ENCODE peak calls at places on chromosomes 3 and 15, in eight cellular contexts. U, C, G, M, P, Q, W and X are unnamed samples.

GRCh38 chr15:81023483-81024264 is 23.0 kb downstream of the TLNRD1 start:
- DNase-seq in U (peak), C (no peak), G (peak), M (no peak), P (peak), Q (no peak), W (peak), X (peak)

GRCh38 chr15:69881760-69882159 is 216.0 kb downstream of the TLE3 start:
- DNase-seq in U (no peak), C (no peak), G (no peak), M (no peak), P (no peak), Q (no peak), W (peak), X (no peak)

GRCh38 chr3:82875401-82875800 is 1114.0 kb upstream of the GBE1 start:
- DNase-seq in U (no peak), C (no peak), G (no peak), M (no peak), P (no peak), Q (no peak), W (no peak), X (no peak)

GRCh38 chr3:152287898-152288576 is 19.3 kb downstream of the MBNL1 start:
- DNase-seq in U (no peak), C (no peak), G (no peak), M (no peak), P (no peak), Q (no peak), W (no peak), X (no peak)

GRCh38 chr3:52831500-52832301 is 1.2 kb upstream of the ITIH4 start:
- DNase-seq in U (peak), C (no peak), G (peak), M (no peak), P (no peak), Q (no peak), W (no peak), X (peak)

GRCh38 chr3:72336821-72337479 is 511.3 kb downstream of the SHQ1 start:
- DNase-seq in U (peak), C (no peak), G (peak), M (no peak), P (peak), Q (no peak), W (no peak), X (peak)

GRCh38 chr15:99974246-99974645 is 241.0 kb upstream of the LYSMD4 start:
- DNase-seq in U (no peak), C (no peak), G (no peak), M (no peak), P (no peak), Q (no peak), W (no peak), X (no peak)

GRCh38 chr3:141202682-141203081 is 28.9 kb upstream of the PXYLP1 start:
- DNase-seq in U (no peak), C (no peak), G (no peak), M (no peak), P (no peak), Q (no peak), W (no peak), X (no peak)

GRCh38 chr3:66816110-66816761 is 181.9 kb upstream of the KBTBD8 start:
- DNase-seq in U (no peak), C (no peak), G (no peak), M (no peak), P (no peak), Q (no peak), W (peak), X (no peak)

GRCh38 chr3:7290062-7290825 is 429.3 kb downstream of the GRM7 start:
- DNase-seq in U (no peak), C (no peak), G (no peak), M (no peak), P (no peak), Q (no peak), W (no peak), X (no peak)

GRCh38 chr15:38129531-38130199 is 123.0 kb upstream of the SPRED1 start:
- DNase-seq in U (peak), C (no peak), G (peak), M (no peak), P (peak), Q (no peak), W (peak), X (peak)

GRCh38 chr3:56799251-56799882 is 2.4 kb downstream of the ARHGEF3 start:
- DNase-seq in U (no peak), C (no peak), G (no peak), M (no peak), P (peak), Q (no peak), W (peak), X (no peak)

GRCh38 chr3:72320096-72320910 is 527.9 kb downstream of the SHQ1 start:
- DNase-seq in U (no peak), C (no peak), G (no peak), M (no peak), P (no peak), Q (no peak), W (no peak), X (no peak)

GRCh38 chr15:98896002-98896721 is 111.4 kb downstream of the PGPEP1L start:
- DNase-seq in U (no peak), C (no peak), G (no peak), M (no peak), P (no peak), Q (no peak), W (no peak), X (no peak)

GRCh38 chr15:89128320-89129122 is 40.3 kb downstream of the ABHD2 start:
- DNase-seq in U (no peak), C (no peak), G (no peak), M (no peak), P (no peak), Q (no peak), W (no peak), X (no peak)

GRCh38 chr3:72549819-72550581 is 298.2 kb downstream of the SHQ1 start:
- DNase-seq in U (no peak), C (no peak), G (no peak), M (no peak), P (no peak), Q (no peak), W (peak), X (no peak)

GRCh38 chr3:71517206-71517855 is 66.2 kb downstream of the FOXP1 start:
- DNase-seq in U (no peak), C (no peak), G (no peak), M (no peak), P (no peak), Q (no peak), W (no peak), X (no peak)

GRCh38 chr3:7745711-7746110 is 755.9 kb upstream of the LMCD1 start:
- DNase-seq in U (no peak), C (no peak), G (no peak), M (no peak), P (no peak), Q (no peak), W (no peak), X (no peak)

GRCh38 chr3:54772046-54772445 is 155.8 kb downstream of the LRTM1 start:
- DNase-seq in U (no peak), C (no peak), G (no peak), M (no peak), P (no peak), Q (no peak), W (no peak), X (no peak)

GRCh38 chr15:99176757-99177156 is 71.9 kb downstream of the SYNM start:
- DNase-seq in U (no peak), C (no peak), G (no peak), M (no peak), P (no peak), Q (no peak), W (no peak), X (no peak)

GRCh38 chr3:126553284-126553811 is 5.4 kb downstream of the C3orf22 start:
- DNase-seq in U (peak), C (no peak), G (no peak), M (no peak), P (peak), Q (no peak), W (no peak), X (peak)

GRCh38 chr15:97686324-97686723 is 274.2 kb upstream of the ARRDC4 start:
- DNase-seq in U (no peak), C (no peak), G (no peak), M (no peak), P (no peak), Q (no peak), W (no peak), X (no peak)

GRCh38 chr3:134974621-134975020 is 179.6 kb downstream of the EPHB1 start:
- DNase-seq in U (no peak), C (no peak), G (no peak), M (no peak), P (no peak), Q (no peak), W (no peak), X (no peak)

GRCh38 chr3:24296441-24297205 is 198.0 kb downstream of the THRB start:
- DNase-seq in U (no peak), C (no peak), G (no peak), M (no peak), P (no peak), Q (no peak), W (no peak), X (no peak)

GRCh38 chr15:70094690-70095311 is 2.9 kb downstream of the TLE3 start:
- DNase-seq in U (no peak), C (no peak), G (no peak), M (no peak), P (no peak), Q (no peak), W (no peak), X (no peak)

GRCh38 chr15:26889298-26889898 is 22.5 kb downstream of the GABRA5 start:
- DNase-seq in U (no peak), C (peak), G (no peak), M (no peak), P (peak), Q (peak), W (no peak), X (no peak)

GRCh38 chr3:148975277-148975676 is 16.1 kb upstream of the GYG1 start:
- DNase-seq in U (peak), C (no peak), G (peak), M (no peak), P (no peak), Q (no peak), W (no peak), X (no peak)

GRCh38 chr3:32438596-32439344 is 47.1 kb downstream of the CMTM7 start:
- DNase-seq in U (no peak), C (no peak), G (no peak), M (no peak), P (peak), Q (no peak), W (peak), X (no peak)

GRCh38 chr3:185645596-185646381 is 59.7 kb downstream of the SENP2 start:
- DNase-seq in U (no peak), C (no peak), G (no peak), M (no peak), P (peak), Q (no peak), W (no peak), X (no peak)

GRCh38 chr15:79923068-79923514 is 26.3 kb upstream of the MTHFS start:
- DNase-seq in U (peak), C (peak), G (peak), M (peak), P (peak), Q (peak), W (peak), X (peak)

GRCh38 chr3:131172502-131172901 is 145.8 kb downstream of the NEK11 start:
- DNase-seq in U (no peak), C (no peak), G (no peak), M (no peak), P (no peak), Q (no peak), W (no peak), X (no peak)

GRCh38 chr3:55330756-55331155 is 156.3 kb downstream of the WNT5A start:
- DNase-seq in U (no peak), C (no peak), G (no peak), M (no peak), P (no peak), Q (no peak), W (no peak), X (no peak)

GRCh38 chr3:40690696-40691597 is 166.2 kb downstream of the ZNF621 start:
- DNase-seq in U (peak), C (no peak), G (peak), M (no peak), P (peak), Q (no peak), W (no peak), X (peak)

GRCh38 chr3:11035757-11036505 is 43.4 kb downstream of the SLC6A1 start:
- DNase-seq in U (no peak), C (no peak), G (no peak), M (no peak), P (no peak), Q (no peak), W (no peak), X (no peak)

GRCh38 chr3:117793684-117794304 is 1084.2 kb downstream of the TUSC7 start:
- DNase-seq in U (no peak), C (no peak), G (no peak), M (no peak), P (no peak), Q (no peak), W (no peak), X (no peak)